ENCODE peak calls at places on chromosomes 13 and 19, in eight cellular contexts. S is ascending aorta; H is thoracic aorta; P is PC-3; G is CD8-positive, alpha-beta T cell; Y is neuronal stem cell; R is A673; F is CD8-positive, alpha-beta memory T cell. I is an unnamed sample. For H3K4me1 and H3K27me3, the result is how much of the 10 kb centered on the place peaks cover.

GRCh38 chr13:70189981-70190380 is 81.7 kb upstream of the KLHL1 start:
- DNase-seq in P (no peak), H (no peak), F (no peak), Y (no peak), R (no peak), S (no peak), G (no peak), I (no peak)

GRCh38 chr13:97855570-97855970 is 97.9 kb upstream of the IPO5 start:
- DNase-seq in S (no peak), Y (peak), H (no peak), P (peak), F (no peak), G (no peak), R (peak), I (peak)

GRCh38 chr13:30648522-30649012 is 30.8 kb downstream of the USPL1 start:
- DNase-seq in R (no peak), F (no peak), S (no peak), P (no peak), Y (no peak), H (no peak), G (no peak), I (no peak)

GRCh38 chr13:24618219-24618955 is 61.8 kb upstream of the ATP12A start:
- DNase-seq in S (peak), H (no peak), F (peak), R (no peak), Y (no peak), P (no peak), G (peak), I (peak)

GRCh38 chr19:28026636-28027035 is 1186.3 kb downstream of the UQCRFS1 start:
- DNase-seq in P (no peak), H (no peak), R (no peak), Y (no peak), G (no peak), F (no peak), S (no peak), I (no peak)

GRCh38 chr19:46678110-46678732 is 17.2 kb upstream of the DACT3 start:
- DNase-seq in R (peak), H (no peak), P (peak), G (peak), S (no peak), Y (no peak), F (peak), I (peak)

GRCh38 chr19:872266-872951 is 12.9 kb downstream of the CFD start:
- DNase-seq in P (peak), F (peak), Y (no peak), H (no peak), S (no peak), R (peak), G (peak), I (no peak)

GRCh38 chr19:35856001-35856400 is 710 bp upstream of the KIRREL2 start:
- DNase-seq in Y (peak), G (no peak), F (no peak), H (no peak), P (no peak), S (no peak), R (no peak), I (no peak)

GRCh38 chr19:405138-405965 is 3.6 kb downstream of the C2CD4C start:
- DNase-seq in S (no peak), F (peak), G (no peak), P (no peak), R (no peak), Y (no peak), H (no peak), I (no peak)

GRCh38 chr13:50691682-50692263 is 151.7 kb downstream of the DLEU7 start:
- DNase-seq in R (no peak), F (no peak), G (no peak), Y (no peak), H (no peak), P (peak), S (no peak), I (peak)

GRCh38 chr13:30829145-30829544 is 76.9 kb upstream of the MEDAG start:
- DNase-seq in H (no peak), F (no peak), R (no peak), P (peak), G (no peak), Y (no peak), S (no peak), I (peak)

GRCh38 chr19:7505682-7506384 is 10.1 kb upstream of the ZNF358 start:
- DNase-seq in F (no peak), R (no peak), H (no peak), S (no peak), P (no peak), Y (no peak), G (no peak), I (no peak)

GRCh38 chr13:36131931-36132297 is 732 bp upstream of the DCLK1 start:
- DNase-seq in R (no peak), Y (no peak), S (peak), P (no peak), H (no peak), G (no peak), F (no peak), I (no peak)
- H3K4me3 ChIP-seq in R (no peak), Y (no peak), S (no peak), P (no peak), H (peak), G (no peak), F (no peak), I (no peak)

DNA sequence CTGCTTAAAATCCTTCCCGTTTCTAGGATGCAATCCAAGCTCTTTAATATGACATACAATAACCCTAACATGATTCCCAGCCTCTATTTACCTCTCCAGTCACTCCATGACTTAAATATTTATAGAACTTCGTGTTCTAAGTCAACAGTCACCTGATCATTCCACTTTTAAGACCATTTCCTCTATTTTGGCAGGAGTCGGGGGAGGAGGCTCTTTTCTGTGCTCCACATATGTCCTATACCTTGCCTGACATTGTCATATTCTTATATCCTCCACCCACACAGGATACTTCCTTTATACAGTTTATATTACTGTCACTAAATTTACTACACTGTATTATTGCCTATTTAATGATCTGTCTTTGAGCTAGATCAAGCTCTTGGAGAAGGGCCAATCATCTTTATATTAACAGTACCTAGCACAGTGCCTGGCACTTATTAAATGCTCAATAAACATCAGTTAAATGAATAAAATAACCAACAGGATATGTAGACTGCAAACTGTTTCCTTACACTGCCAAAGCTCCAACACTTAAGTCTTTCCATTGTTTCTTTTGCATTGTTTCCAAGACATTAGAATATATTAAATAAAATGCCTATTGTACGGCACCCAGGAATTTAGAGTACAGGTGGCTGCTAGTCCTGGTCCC is 2.7 kb downstream of the ARGLU1 start:
- DNase-seq in R (no peak), Y (no peak), P (no peak), H (no peak), G (no peak), F (no peak), S (no peak), I (no peak)
- H3K4me1 ChIP-seq in R (under half), Y (under half), P (under half), H (under half), G (half or more), F (half or more), S (under half), I (under half)

GRCh38 chr19:12828494-12828893 is 5.9 kb downstream of the RTBDN start:
- DNase-seq in P (peak), S (no peak), R (peak), H (no peak), G (no peak), F (no peak), Y (no peak), I (no peak)

GRCh38 chr19:12821761-12822160 is 12.6 kb downstream of the RTBDN start:
- DNase-seq in F (no peak), S (no peak), R (no peak), H (no peak), P (peak), Y (no peak), G (no peak), I (no peak)

GRCh38 chr19:12825259-12826131 is 8.9 kb downstream of the RTBDN start:
- DNase-seq in Y (no peak), H (no peak), G (no peak), F (no peak), R (peak), S (no peak), P (peak), I (peak)
- H3K27me3 ChIP-seq in Y (under half), H (under half), G (under half), F (under half), R (under half), S (under half), P (under half), I (under half)

DNA sequence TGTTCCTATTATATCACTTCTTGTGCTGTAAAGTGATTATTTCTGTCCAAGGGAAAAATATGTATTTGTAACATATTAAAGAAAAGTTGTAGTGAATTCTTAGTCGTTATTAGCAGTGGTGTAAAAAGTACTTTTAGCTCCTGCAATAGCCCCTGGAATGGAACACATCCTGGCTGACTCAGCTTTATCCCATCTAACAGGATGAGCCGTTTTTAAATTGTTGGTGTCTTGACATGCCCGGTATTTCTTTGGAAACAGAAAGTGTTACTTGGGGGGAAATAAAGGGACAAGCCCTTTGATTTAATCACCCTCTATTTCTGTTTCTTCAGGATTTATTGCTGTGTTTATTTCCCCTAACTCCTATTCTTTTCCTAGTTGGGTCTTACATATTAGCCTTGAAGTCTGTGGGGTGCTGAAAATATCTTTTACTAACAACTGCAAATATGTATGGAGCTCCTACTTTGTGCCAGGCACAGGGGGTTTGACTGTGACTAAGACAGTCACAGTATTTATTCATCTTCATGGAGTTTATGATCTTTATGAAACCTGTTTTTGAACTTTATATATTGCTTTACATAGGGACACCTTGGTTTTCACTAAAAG is 17.9 kb downstream of the COG3 start:
- DNase-seq in G (no peak), R (peak), Y (no peak), H (no peak), F (no peak), P (peak), S (no peak), I (no peak)
- H3K4me3 ChIP-seq in G (no peak), R (no peak), Y (no peak), H (no peak), F (no peak), P (peak), S (no peak), I (no peak)

GRCh38 chr19:12787458-12787857 is 3.8 kb upstream of the JUNB start:
- DNase-seq in G (no peak), Y (no peak), H (no peak), R (no peak), P (no peak), F (no peak), S (no peak), I (no peak)

GRCh38 chr19:12786950-12787349 is 4.3 kb upstream of the JUNB start:
- DNase-seq in S (no peak), R (no peak), P (no peak), Y (no peak), G (no peak), H (no peak), F (no peak), I (no peak)

GRCh38 chr19:12785431-12786011 is 5.8 kb upstream of the JUNB start:
- DNase-seq in G (no peak), F (no peak), P (no peak), Y (no peak), S (no peak), R (no peak), H (no peak), I (no peak)

GRCh38 chr19:12784871-12785430 is 6.3 kb upstream of the JUNB start:
- DNase-seq in G (no peak), Y (no peak), F (peak), P (no peak), R (no peak), H (no peak), S (no peak), I (peak)

GRCh38 chr19:12786149-12786870 is 5.0 kb upstream of the JUNB start:
- DNase-seq in G (no peak), R (no peak), F (peak), Y (no peak), H (no peak), S (peak), P (peak), I (no peak)
- H3K4me1 ChIP-seq in G (half or more), R (half or more), F (half or more), Y (under half), H (half or more), S (half or more), P (half or more), I (half or more)

DNA sequence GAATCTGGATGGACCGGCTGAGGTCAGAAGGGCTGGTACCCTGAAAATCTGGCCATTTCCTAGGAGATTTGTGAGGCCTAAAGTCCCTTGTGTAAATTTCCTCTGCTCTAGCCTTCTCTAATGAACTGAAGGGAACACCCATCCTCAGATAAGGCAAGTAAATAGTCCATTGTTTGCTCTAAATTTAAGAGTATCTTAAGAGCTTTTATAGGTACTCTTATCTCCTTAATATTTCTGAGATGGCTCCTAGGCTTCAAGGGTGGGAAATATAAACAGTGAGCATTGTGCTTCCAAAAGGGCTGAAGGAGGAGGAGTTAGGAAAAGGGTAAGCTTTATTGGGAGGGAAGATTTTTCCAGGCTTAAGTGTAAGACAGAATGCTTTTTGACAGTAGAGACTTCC is 148.7 kb upstream of the EDNRB start:
- DNase-seq in G (no peak), S (no peak), H (no peak), P (no peak), Y (no peak), R (no peak), F (no peak), I (no peak)
- H3K27me3 ChIP-seq in G (under half), S (under half), H (under half), P (under half), Y (under half), R (under half), F (under half), I (under half)

GRCh38 chr13:33140161-33140560 is 123.9 kb downstream of the KL start:
- DNase-seq in F (no peak), G (no peak), S (no peak), Y (no peak), P (no peak), R (no peak), H (no peak), I (no peak)
- H3K4me3 ChIP-seq in F (no peak), G (no peak), S (no peak), Y (no peak), P (no peak), R (no peak), H (no peak), I (no peak)

I was measured in SJSA1.